ENCODE peak calls at places on chromosomes 6 and 20, in seven cellular contexts. One of them, this sample, is unnamed.

GRCh38 chr6:14035448-14035847 is 82.1 kb upstream of the CD83 start:
- DNase-seq in mesendoderm: peak
- DNase-seq in IMR-90: peak
- DNase-seq in H1: peak
- DNase-seq in neuronal stem cell: no peak
- DNase-seq in mesenchymal stem cell: peak
- DNase-seq in trophoblast cell: peak
- DNase-seq in this sample: peak

GRCh38 chr20:61169870-61170269 is 82.2 kb upstream of the CDH4 start:
- DNase-seq in H1: no peak
- DNase-seq in trophoblast cell: no peak
- DNase-seq in mesenchymal stem cell: no peak
- DNase-seq in neuronal stem cell: no peak
- DNase-seq in IMR-90: no peak
- DNase-seq in mesendoderm: no peak
- DNase-seq in this sample: no peak

GRCh38 chr6:117267766-117268534 is 2.6 kb downstream of the VGLL2 start:
- DNase-seq in neuronal stem cell: no peak
- DNase-seq in IMR-90: no peak
- DNase-seq in H1: no peak
- DNase-seq in mesendoderm: peak
- DNase-seq in mesenchymal stem cell: no peak
- DNase-seq in trophoblast cell: peak
- DNase-seq in this sample: peak

GRCh38 chr20:62523473-62524203 is 47.8 kb upstream of the GATA5 start:
- DNase-seq in trophoblast cell: no peak
- DNase-seq in IMR-90: no peak
- DNase-seq in H1: no peak
- DNase-seq in neuronal stem cell: no peak
- DNase-seq in mesenchymal stem cell: no peak
- DNase-seq in mesendoderm: peak
- DNase-seq in this sample: peak

GRCh38 chr6:118660218-118660569 is 8.8 kb upstream of the CEP85L start:
- DNase-seq in mesendoderm: no peak
- DNase-seq in trophoblast cell: no peak
- DNase-seq in H1: no peak
- DNase-seq in neuronal stem cell: no peak
- DNase-seq in IMR-90: no peak
- DNase-seq in mesenchymal stem cell: peak
- DNase-seq in this sample: no peak

GRCh38 chr6:127069659-127070279 is 48.7 kb upstream of the RSPO3 start:
- DNase-seq in trophoblast cell: no peak
- DNase-seq in neuronal stem cell: peak
- DNase-seq in mesendoderm: peak
- DNase-seq in mesenchymal stem cell: peak
- DNase-seq in H1: no peak
- DNase-seq in IMR-90: peak
- DNase-seq in this sample: no peak

GRCh38 chr20:10387686-10388085 is 46.3 kb downstream of the MKKS start:
- DNase-seq in trophoblast cell: no peak
- DNase-seq in neuronal stem cell: no peak
- DNase-seq in mesenchymal stem cell: peak
- DNase-seq in IMR-90: no peak
- DNase-seq in H1: no peak
- DNase-seq in mesendoderm: no peak
- DNase-seq in this sample: no peak

GRCh38 chr6:13934721-13935120 is 10.0 kb downstream of the RNF182 start:
- DNase-seq in neuronal stem cell: no peak
- DNase-seq in trophoblast cell: no peak
- DNase-seq in mesendoderm: no peak
- DNase-seq in IMR-90: no peak
- DNase-seq in H1: no peak
- DNase-seq in mesenchymal stem cell: no peak
- DNase-seq in this sample: no peak

GRCh38 chr6:1481326-1481725 is 92.0 kb downstream of the FOXF2 start:
- DNase-seq in IMR-90: peak
- DNase-seq in neuronal stem cell: no peak
- DNase-seq in mesenchymal stem cell: peak
- DNase-seq in trophoblast cell: peak
- DNase-seq in H1: no peak
- DNase-seq in mesendoderm: no peak
- DNase-seq in this sample: no peak

GRCh38 chr6:139496654-139497343 is 122.4 kb upstream of the CITED2 start:
- DNase-seq in trophoblast cell: no peak
- DNase-seq in IMR-90: no peak
- DNase-seq in H1: no peak
- DNase-seq in mesendoderm: no peak
- DNase-seq in neuronal stem cell: no peak
- DNase-seq in mesenchymal stem cell: no peak
- DNase-seq in this sample: no peak

GRCh38 chr20:46378390-46379009 is 27.9 kb downstream of the ELMO2 start:
- DNase-seq in IMR-90: no peak
- DNase-seq in trophoblast cell: no peak
- DNase-seq in mesenchymal stem cell: no peak
- DNase-seq in neuronal stem cell: no peak
- DNase-seq in H1: no peak
- DNase-seq in mesendoderm: no peak
- DNase-seq in this sample: no peak

GRCh38 chr6:41408576-41408975 is 73.2 kb downstream of the NCR2 start:
- DNase-seq in neuronal stem cell: no peak
- DNase-seq in IMR-90: no peak
- DNase-seq in mesendoderm: peak
- DNase-seq in mesenchymal stem cell: no peak
- DNase-seq in trophoblast cell: no peak
- DNase-seq in H1: no peak
- DNase-seq in this sample: peak

GRCh38 chr20:57442888-57443239 is 51.7 kb downstream of the RBM38 start:
- DNase-seq in trophoblast cell: no peak
- DNase-seq in H1: no peak
- DNase-seq in mesenchymal stem cell: no peak
- DNase-seq in neuronal stem cell: no peak
- DNase-seq in IMR-90: no peak
- DNase-seq in mesendoderm: no peak
- DNase-seq in this sample: no peak

GRCh38 chr20:24918579-24919566 is 30.2 kb upstream of the CST7 start:
- DNase-seq in mesenchymal stem cell: no peak
- DNase-seq in H1: no peak
- DNase-seq in mesendoderm: no peak
- DNase-seq in trophoblast cell: no peak
- DNase-seq in IMR-90: no peak
- DNase-seq in neuronal stem cell: no peak
- DNase-seq in this sample: no peak

GRCh38 chr6:84258268-84258667 is 30.8 kb upstream of the CEP162 start:
- DNase-seq in H1: no peak
- DNase-seq in mesendoderm: no peak
- DNase-seq in neuronal stem cell: no peak
- DNase-seq in mesenchymal stem cell: no peak
- DNase-seq in IMR-90: no peak
- DNase-seq in trophoblast cell: no peak
- DNase-seq in this sample: no peak

GRCh38 chr20:48041078-48041780 is 255.9 kb upstream of the SULF2 start:
- DNase-seq in trophoblast cell: no peak
- DNase-seq in mesenchymal stem cell: no peak
- DNase-seq in H1: no peak
- DNase-seq in IMR-90: no peak
- DNase-seq in neuronal stem cell: no peak
- DNase-seq in mesendoderm: no peak
- DNase-seq in this sample: no peak

GRCh38 chr20:61662226-61662945 is 403.3 kb downstream of the TAF4 start:
- DNase-seq in mesenchymal stem cell: no peak
- DNase-seq in neuronal stem cell: no peak
- DNase-seq in IMR-90: no peak
- DNase-seq in mesendoderm: peak
- DNase-seq in H1: no peak
- DNase-seq in trophoblast cell: no peak
- DNase-seq in this sample: peak

GRCh38 chr6:119034827-119035458 is 43.5 kb downstream of the FAM184A start:
- DNase-seq in mesenchymal stem cell: peak
- DNase-seq in mesendoderm: peak
- DNase-seq in IMR-90: no peak
- DNase-seq in trophoblast cell: no peak
- DNase-seq in H1: no peak
- DNase-seq in neuronal stem cell: no peak
- DNase-seq in this sample: no peak

GRCh38 chr20:42364446-42364845 is 746.3 kb upstream of the CHD6 start:
- DNase-seq in neuronal stem cell: no peak
- DNase-seq in mesenchymal stem cell: no peak
- DNase-seq in mesendoderm: no peak
- DNase-seq in H1: no peak
- DNase-seq in IMR-90: no peak
- DNase-seq in trophoblast cell: no peak
- DNase-seq in this sample: no peak

GRCh38 chr6:43899830-43900229 is 129.8 kb downstream of the VEGFA start:
- DNase-seq in mesenchymal stem cell: no peak
- DNase-seq in IMR-90: no peak
- DNase-seq in mesendoderm: no peak
- DNase-seq in neuronal stem cell: no peak
- DNase-seq in trophoblast cell: no peak
- DNase-seq in H1: no peak
- DNase-seq in this sample: no peak

GRCh38 chr20:59721386-59721785 is 117.0 kb downstream of the PHACTR3 start:
- DNase-seq in mesendoderm: no peak
- DNase-seq in trophoblast cell: no peak
- DNase-seq in IMR-90: no peak
- DNase-seq in neuronal stem cell: no peak
- DNase-seq in H1: no peak
- DNase-seq in mesenchymal stem cell: no peak
- DNase-seq in this sample: no peak

GRCh38 chr20:13649548-13649947 is 10.8 kb upstream of the TASP1 start:
- DNase-seq in IMR-90: no peak
- DNase-seq in trophoblast cell: no peak
- DNase-seq in mesendoderm: no peak
- DNase-seq in mesenchymal stem cell: peak
- DNase-seq in H1: no peak
- DNase-seq in neuronal stem cell: no peak
- DNase-seq in this sample: peak

GRCh38 chr6:138428943-138429616 is 25.1 kb downstream of the HEBP2 start:
- DNase-seq in mesendoderm: peak
- DNase-seq in neuronal stem cell: peak
- DNase-seq in mesenchymal stem cell: peak
- DNase-seq in trophoblast cell: no peak
- DNase-seq in IMR-90: peak
- DNase-seq in H1: no peak
- DNase-seq in this sample: no peak

GRCh38 chr6:19311786-19312185 is 525.4 kb upstream of the ID4 start:
- DNase-seq in IMR-90: no peak
- DNase-seq in H1: peak
- DNase-seq in mesendoderm: peak
- DNase-seq in neuronal stem cell: peak
- DNase-seq in trophoblast cell: no peak
- DNase-seq in mesenchymal stem cell: no peak
- DNase-seq in this sample: peak

GRCh38 chr6:710601-711571 is 17.9 kb upstream of the EXOC2 start:
- DNase-seq in trophoblast cell: peak
- DNase-seq in mesendoderm: peak
- DNase-seq in IMR-90: peak
- DNase-seq in mesenchymal stem cell: peak
- DNase-seq in H1: no peak
- DNase-seq in neuronal stem cell: peak
- DNase-seq in this sample: peak

GRCh38 chr6:137488736-137489409 is 5.3 kb downstream of the OLIG3 start:
- DNase-seq in trophoblast cell: no peak
- DNase-seq in IMR-90: no peak
- DNase-seq in H1: no peak
- DNase-seq in mesendoderm: peak
- DNase-seq in neuronal stem cell: peak
- DNase-seq in mesenchymal stem cell: no peak
- DNase-seq in this sample: peak

GRCh38 chr6:169724554-169725269 is 412 bp upstream of the PHF10 start:
- DNase-seq in neuronal stem cell: peak
- DNase-seq in H1: no peak
- DNase-seq in mesendoderm: peak
- DNase-seq in trophoblast cell: peak
- DNase-seq in IMR-90: peak
- DNase-seq in mesenchymal stem cell: peak
- DNase-seq in this sample: peak

GRCh38 chr20:40882173-40882572 is 146.4 kb upstream of the TOP1 start:
- DNase-seq in mesendoderm: no peak
- DNase-seq in H1: no peak
- DNase-seq in mesenchymal stem cell: no peak
- DNase-seq in neuronal stem cell: no peak
- DNase-seq in trophoblast cell: no peak
- DNase-seq in IMR-90: no peak
- DNase-seq in this sample: no peak

GRCh38 chr20:40880063-40880715 is 148.4 kb upstream of the TOP1 start:
- DNase-seq in mesendoderm: no peak
- DNase-seq in neuronal stem cell: no peak
- DNase-seq in trophoblast cell: no peak
- DNase-seq in H1: no peak
- DNase-seq in mesenchymal stem cell: no peak
- DNase-seq in IMR-90: no peak
- DNase-seq in this sample: no peak

GRCh38 chr20:40883097-40883496 is 145.5 kb upstream of the TOP1 start:
- DNase-seq in trophoblast cell: no peak
- DNase-seq in neuronal stem cell: no peak
- DNase-seq in H1: no peak
- DNase-seq in IMR-90: no peak
- DNase-seq in mesendoderm: no peak
- DNase-seq in mesenchymal stem cell: no peak
- DNase-seq in this sample: no peak

GRCh38 chr20:40880716-40881104 is 147.9 kb upstream of the TOP1 start:
- DNase-seq in mesendoderm: no peak
- DNase-seq in H1: no peak
- DNase-seq in trophoblast cell: no peak
- DNase-seq in neuronal stem cell: no peak
- DNase-seq in mesenchymal stem cell: no peak
- DNase-seq in IMR-90: no peak
- DNase-seq in this sample: no peak
- H2BK5ac ChIP-seq in mesendoderm: no peak
- H2BK5ac ChIP-seq in H1: no peak
- H2BK5ac ChIP-seq in trophoblast cell: no peak
- H2BK5ac ChIP-seq in neuronal stem cell: no peak
- H2BK5ac ChIP-seq in mesenchymal stem cell: no peak
- H2BK5ac ChIP-seq in IMR-90: no peak
- H2BK5ac ChIP-seq in this sample: no peak

GRCh38 chr6:158819977-158820632 is 937 bp upstream of the EZR start:
- DNase-seq in neuronal stem cell: no peak
- DNase-seq in mesendoderm: peak
- DNase-seq in trophoblast cell: peak
- DNase-seq in IMR-90: no peak
- DNase-seq in mesenchymal stem cell: peak
- DNase-seq in H1: no peak
- DNase-seq in this sample: no peak
- H2BK5ac ChIP-seq in neuronal stem cell: no peak
- H2BK5ac ChIP-seq in mesendoderm: no peak
- H2BK5ac ChIP-seq in trophoblast cell: peak
- H2BK5ac ChIP-seq in IMR-90: no peak
- H2BK5ac ChIP-seq in mesenchymal stem cell: no peak
- H2BK5ac ChIP-seq in H1: no peak
- H2BK5ac ChIP-seq in this sample: no peak

GRCh38 chr6:78623567-78623966 is 243.8 kb upstream of the IRAK1BP1 start:
- DNase-seq in H1: no peak
- DNase-seq in neuronal stem cell: no peak
- DNase-seq in IMR-90: no peak
- DNase-seq in mesendoderm: peak
- DNase-seq in mesenchymal stem cell: no peak
- DNase-seq in trophoblast cell: no peak
- DNase-seq in this sample: no peak
- H2BK5ac ChIP-seq in H1: no peak
- H2BK5ac ChIP-seq in neuronal stem cell: no peak
- H2BK5ac ChIP-seq in IMR-90: no peak
- H2BK5ac ChIP-seq in mesendoderm: no peak
- H2BK5ac ChIP-seq in mesenchymal stem cell: no peak
- H2BK5ac ChIP-seq in trophoblast cell: no peak
- H2BK5ac ChIP-seq in this sample: no peak

GRCh38 chr20:53984781-53985518 is 85.4 kb downstream of the BCAS1 start:
- DNase-seq in mesendoderm: no peak
- DNase-seq in mesenchymal stem cell: no peak
- DNase-seq in H1: no peak
- DNase-seq in IMR-90: no peak
- DNase-seq in neuronal stem cell: no peak
- DNase-seq in trophoblast cell: no peak
- DNase-seq in this sample: no peak
- H2BK5ac ChIP-seq in mesendoderm: no peak
- H2BK5ac ChIP-seq in mesenchymal stem cell: no peak
- H2BK5ac ChIP-seq in H1: no peak
- H2BK5ac ChIP-seq in IMR-90: no peak
- H2BK5ac ChIP-seq in neuronal stem cell: no peak
- H2BK5ac ChIP-seq in trophoblast cell: no peak
- H2BK5ac ChIP-seq in this sample: no peak

This sample was measured in H9.